ENCODE peak calls at places on chromosomes 11 and 22, in nine cellular contexts. C, F, N, B, X, T, L, U and M are unnamed samples.

GRCh38 chr11:131534031-131534430 is 163.6 kb downstream of the NTM start:
- DNase-seq in C (no peak), F (no peak), N (no peak), B (no peak), X (no peak), T (no peak), L (no peak), U (no peak), M (no peak)

GRCh38 chr11:14418801-14419417 is 59.9 kb upstream of the RRAS2 start:
- DNase-seq in C (no peak), F (no peak), N (no peak), B (peak; percentile 34), X (no peak), T (no peak), L (no peak), U (no peak), M (peak; percentile 21)

GRCh38 chr11:37364246-37364839 is 766.3 kb upstream of the RAG2 start:
- DNase-seq in C (no peak), F (no peak), N (no peak), B (no peak), X (no peak), T (no peak), L (peak; percentile 45), U (no peak), M (no peak)

GRCh38 chr22:46537946-46538815 is 761 bp upstream of the CELSR1 start:
- DNase-seq in C (peak; percentile 34), F (peak; percentile 50), N (peak; percentile 32), B (no peak), X (no peak), T (peak; percentile 31), L (no peak), U (peak; percentile 49), M (peak; percentile 86)

GRCh38 chr11:102111011-102111786 is 952 bp downstream of the YAP1 start:
- DNase-seq in C (peak; percentile 80), F (peak; percentile 85), N (peak; percentile 48), B (no peak), X (no peak), T (peak; percentile 19), L (peak; percentile 96), U (peak; percentile 86), M (peak; percentile 97)

GRCh38 chr11:15101072-15101701 is 13.5 kb upstream of the INSC start:
- DNase-seq in C (peak; percentile 65), F (peak; percentile 84), N (peak; percentile 62), B (peak; percentile 0), X (no peak), T (peak; percentile 73), L (peak; percentile 79), U (peak; percentile 75), M (peak; percentile 82)

GRCh38 chr11:19275496-19275895 is 34.8 kb upstream of the E2F8 start:
- DNase-seq in C (no peak), F (no peak), N (no peak), B (no peak), X (no peak), T (no peak), L (no peak), U (no peak), M (no peak)

GRCh38 chr11:130699561-130699960 is 216.7 kb downstream of the SNX19 start:
- DNase-seq in C (no peak), F (no peak), N (no peak), B (no peak), X (no peak), T (no peak), L (no peak), U (no peak), M (no peak)

GRCh38 chr11:37946155-37946766 is 1348.2 kb upstream of the RAG2 start:
- DNase-seq in C (peak; percentile 62), F (no peak), N (peak; percentile 19), B (no peak), X (no peak), T (peak; percentile 1), L (peak; percentile 74), U (peak; percentile 30), M (peak; percentile 52)

GRCh38 chr11:73257342-73258103 is 14.6 kb upstream of the P2RY6 start:
- DNase-seq in C (peak; percentile 79), F (peak; percentile 90), N (peak; percentile 95), B (no peak), X (no peak), T (no peak), L (peak; percentile 73), U (no peak), M (peak; percentile 92)

GRCh38 chr11:120339394-120339890 is 3.2 kb downstream of the ARHGEF12 start:
- DNase-seq in C (no peak), F (peak; percentile 34), N (peak; percentile 37), B (peak; percentile 19), X (no peak), T (no peak), L (peak; percentile 52), U (no peak), M (peak; percentile 34)

GRCh38 chr11:83002047-83002446 is 69.7 kb downstream of the RAB30 start:
- DNase-seq in C (peak; percentile 68), F (peak; percentile 27), N (no peak), B (no peak), X (no peak), T (no peak), L (peak; percentile 71), U (no peak), M (no peak)

GRCh38 chr22:17807571-17808410 is 33.5 kb upstream of the BID start:
- DNase-seq in C (no peak), F (peak; percentile 46), N (no peak), B (no peak), X (no peak), T (no peak), L (peak; percentile 95), U (no peak), M (peak; percentile 83)

GRCh38 chr11:5719703-5720495 is 16.3 kb upstream of the OR56B1 start:
- DNase-seq in C (no peak), F (no peak), N (no peak), B (no peak), X (no peak), T (no peak), L (no peak), U (no peak), M (no peak)

GRCh38 chr11:73229321-73230275 is 11.5 kb downstream of the P2RY2 start:
- DNase-seq in C (no peak), F (no peak), N (no peak), B (no peak), X (no peak), T (no peak), L (no peak), U (no peak), M (no peak)

GRCh38 chr22:28798810-28799124 is 1.6 kb downstream of the XBP1 start:
- DNase-seq in C (peak; percentile 11), F (no peak), N (no peak), B (no peak), X (no peak), T (no peak), L (no peak), U (no peak), M (no peak)

GRCh38 chr22:17369553-17370035 is 334 bp downstream of the CECR2 start:
- DNase-seq in C (no peak), F (peak; percentile 31), N (no peak), B (no peak), X (no peak), T (peak; percentile 64), L (no peak), U (peak; percentile 55), M (peak; percentile 93)

GRCh38 chr11:35158371-35159081 is 19.6 kb downstream of the CD44 start:
- DNase-seq in C (no peak), F (no peak), N (no peak), B (peak; percentile 36), X (no peak), T (no peak), L (peak; percentile 40), U (no peak), M (no peak)

GRCh38 chr22:43152355-43153071 is 1.2 kb downstream of the TSPO start:
- DNase-seq in C (no peak), F (peak; percentile 75), N (peak; percentile 27), B (no peak), X (peak; percentile 31), T (peak; percentile 67), L (peak; percentile 35), U (no peak), M (no peak)

GRCh38 chr11:57778318-57779037 is 16.9 kb downstream of the CTNND1 start:
- DNase-seq in C (peak; percentile 100), F (peak; percentile 91), N (peak; percentile 95), B (peak; percentile 25), X (no peak), T (no peak), L (peak; percentile 98), U (peak; percentile 51), M (peak; percentile 96)

GRCh38 chr11:110130642-110131238 is 37.5 kb downstream of the ZC3H12C start:
- DNase-seq in C (no peak), F (no peak), N (no peak), B (peak; percentile 93), X (no peak), T (no peak), L (peak; percentile 84), U (peak; percentile 40), M (peak; percentile 83)

GRCh38 chr11:75302346-75302745 is 49.1 kb downstream of the ARRB1 start:
- DNase-seq in C (no peak), F (no peak), N (no peak), B (no peak), X (no peak), T (no peak), L (no peak), U (no peak), M (no peak)

GRCh38 chr22:47996446-47996857 is 1234.0 kb downstream of the TBC1D22A start:
- DNase-seq in C (no peak), F (no peak), N (no peak), B (no peak), X (no peak), T (peak; percentile 60), L (no peak), U (no peak), M (no peak)

GRCh38 chr11:3190600-3190999 is 25.5 kb upstream of the OSBPL5 start:
- DNase-seq in C (no peak), F (no peak), N (no peak), B (no peak), X (no peak), T (no peak), L (no peak), U (no peak), M (no peak)

GRCh38 chr11:117445097-117445658 is 117.5 kb downstream of the CEP164 start:
- DNase-seq in C (no peak), F (no peak), N (no peak), B (no peak), X (no peak), T (no peak), L (no peak), U (no peak), M (no peak)

GRCh38 chr11:111514216-111515031 is at the start of gene HOATZ:
- DNase-seq in C (no peak), F (no peak), N (no peak), B (no peak), X (no peak), T (peak; percentile 31), L (peak; percentile 75), U (peak; percentile 46), M (peak; percentile 67)

GRCh38 chr11:112513936-112514716 is 253.5 kb upstream of the PLET1 start:
- DNase-seq in C (no peak), F (no peak), N (no peak), B (peak; percentile 2), X (no peak), T (no peak), L (no peak), U (peak; percentile 22), M (peak; percentile 66)

GRCh38 chr11:125081098-125081798 is 18.1 kb downstream of the SLC37A2 start:
- DNase-seq in C (no peak), F (no peak), N (no peak), B (no peak), X (no peak), T (no peak), L (peak; percentile 45), U (no peak), M (no peak)

GRCh38 chr11:93236741-93237675 is 39.2 kb upstream of the SLC36A4 start:
- DNase-seq in C (peak; percentile 53), F (peak; percentile 51), N (peak; percentile 54), B (peak; percentile 15), X (no peak), T (peak; percentile 16), L (peak; percentile 62), U (peak; percentile 29), M (peak; percentile 68)

GRCh38 chr11:107457205-107457557 is 444 bp downstream of the CWF19L2 start:
- DNase-seq in C (peak; percentile 1), F (peak; percentile 8), N (no peak), B (no peak), X (no peak), T (peak; percentile 21), L (no peak), U (no peak), M (peak; percentile 38)

GRCh38 chr11:67351275-67352005 is 1.9 kb downstream of the POLD4 start:
- DNase-seq in C (no peak), F (peak; percentile 86), N (peak; percentile 48), B (no peak), X (no peak), T (peak; percentile 88), L (peak; percentile 86), U (peak; percentile 44), M (peak; percentile 87)